ENCODE peak calls at places on chromosomes 7 and 10, in ten cellular contexts. C is esophagus squamous epithelium, T is HFF-Myc, P is mammary epithelial cell, V is choroid plexus epithelial cell, G is H1, B is right atrium auricular region, R is ascending aorta, H is bronchial epithelial cell, U is lower lobe of right lung. J is an unnamed sample.

GRCh38 chr7:130641497-130641896 is 27.1 kb downstream of the COPG2 start:
- DNase-seq in C (no peak), T (no peak), P (no peak), V (no peak), G (no peak), B (no peak), R (no peak), H (no peak), U (no peak), J (no peak)

GRCh38 chr7:22728416-22729029 is 1.5 kb downstream of the IL6 start:
- DNase-seq in C (no peak), T (peak), P (peak), V (peak), G (no peak), B (no peak), R (no peak), H (peak), U (no peak), J (peak)

GRCh38 chr10:46223064-46223480 is 63.7 kb upstream of the ANTXRL start:
- DNase-seq in C (no peak), T (no peak), P (no peak), V (no peak), G (no peak), B (no peak), R (no peak), H (no peak), U (no peak), J (no peak)

GRCh38 chr7:101235522-101235921 is 2.1 kb downstream of the CLDN15 start:
- DNase-seq in C (no peak), T (no peak), P (no peak), V (no peak), G (no peak), B (no peak), R (no peak), H (no peak), U (no peak), J (no peak)

GRCh38 chr7:127980901-127981300 is 50.3 kb downstream of the LRRC4 start:
- DNase-seq in C (no peak), T (no peak), P (no peak), V (no peak), G (no peak), B (no peak), R (no peak), H (no peak), U (no peak), J (no peak)

GRCh38 chr10:131617113-131617877 is 283.5 kb upstream of the PPP2R2D start:
- DNase-seq in C (no peak), T (no peak), P (no peak), V (no peak), G (no peak), B (no peak), R (no peak), H (no peak), U (no peak), J (no peak)

GRCh38 chr7:38317457-38318037 is 44.1 kb upstream of the TARP start:
- DNase-seq in C (no peak), T (no peak), P (no peak), V (no peak), G (no peak), B (no peak), R (no peak), H (no peak), U (no peak), J (no peak)

GRCh38 chr7:63900394-63901203 is 98.0 kb upstream of the ZNF722 start:
- DNase-seq in C (peak), T (no peak), P (no peak), V (no peak), G (no peak), B (peak), R (peak), H (peak), U (peak), J (no peak)

GRCh38 chr7:43791-44540 is 148.4 kb upstream of the FAM20C start:
- DNase-seq in C (no peak), T (no peak), P (no peak), V (no peak), G (no peak), B (peak), R (peak), H (no peak), U (peak), J (no peak)

GRCh38 chr7:46534593-46535271 is 613.7 kb upstream of the IGFBP3 start:
- DNase-seq in C (no peak), T (no peak), P (no peak), V (peak), G (peak), B (no peak), R (no peak), H (no peak), U (no peak), J (peak)

GRCh38 chr10:61970182-61971015 is 68.9 kb downstream of the ARID5B start:
- DNase-seq in C (no peak), T (no peak), P (no peak), V (peak), G (no peak), B (no peak), R (no peak), H (no peak), U (no peak), J (no peak)

GRCh38 chr7:5615190-5616070 is 166.0 kb downstream of the RNF216 start:
- DNase-seq in C (no peak), T (no peak), P (peak), V (no peak), G (no peak), B (no peak), R (no peak), H (peak), U (no peak), J (no peak)

GRCh38 chr10:43265799-43266721 is 805 bp downstream of the RASGEF1A start:
- DNase-seq in C (no peak), T (no peak), P (peak), V (no peak), G (no peak), B (peak), R (no peak), H (no peak), U (peak), J (no peak)

GRCh38 chr10:70751991-70752390 is 33.2 kb downstream of the TBATA start:
- DNase-seq in C (no peak), T (no peak), P (no peak), V (no peak), G (no peak), B (no peak), R (no peak), H (no peak), U (no peak), J (no peak)

GRCh38 chr7:3037259-3037658 is 6.4 kb downstream of the CARD11 start:
- DNase-seq in C (no peak), T (no peak), P (no peak), V (no peak), G (no peak), B (no peak), R (no peak), H (no peak), U (no peak), J (no peak)

GRCh38 chr10:32377458-32378370 is 30.8 kb upstream of the EPC1 start:
- DNase-seq in C (no peak), T (no peak), P (peak), V (peak), G (no peak), B (no peak), R (no peak), H (peak), U (no peak), J (peak)

GRCh38 chr7:73595358-73595757 is 17.0 kb upstream of the TBL2 start:
- DNase-seq in C (no peak), T (no peak), P (no peak), V (no peak), G (no peak), B (no peak), R (no peak), H (no peak), U (no peak), J (no peak)

GRCh38 chr10:49161411-49161997 is 26.7 kb downstream of the TMEM273 start:
- DNase-seq in C (no peak), T (no peak), P (peak), V (peak), G (no peak), B (no peak), R (no peak), H (peak), U (no peak), J (peak)

GRCh38 chr10:62582804-62583208 is 208.6 kb downstream of the ZNF365 start:
- DNase-seq in C (no peak), T (peak), P (peak), V (peak), G (no peak), B (peak), R (peak), H (peak), U (peak), J (peak)

GRCh38 chr10:33703897-33704825 is 369.7 kb upstream of the NRP1 start:
- DNase-seq in C (no peak), T (peak), P (peak), V (peak), G (no peak), B (no peak), R (no peak), H (peak), U (no peak), J (peak)

GRCh38 chr7:33421384-33421783 is 292.0 kb downstream of the BBS9 start:
- DNase-seq in C (no peak), T (no peak), P (no peak), V (peak), G (no peak), B (no peak), R (no peak), H (peak), U (no peak), J (peak)

GRCh38 chr10:61097026-61097425 is 153.0 kb upstream of the RHOBTB1 start:
- DNase-seq in C (no peak), T (no peak), P (no peak), V (peak), G (no peak), B (no peak), R (no peak), H (no peak), U (no peak), J (no peak)

GRCh38 chr10:28719789-28720436 is 42.6 kb downstream of the BAMBI start:
- DNase-seq in C (no peak), T (no peak), P (no peak), V (peak), G (no peak), B (no peak), R (no peak), H (peak), U (no peak), J (peak)

GRCh38 chr10:28721318-28721717 is 44.0 kb downstream of the BAMBI start:
- DNase-seq in C (no peak), T (no peak), P (no peak), V (no peak), G (no peak), B (no peak), R (no peak), H (no peak), U (no peak), J (no peak)

GRCh38 chr10:28717659-28718201 is 40.4 kb downstream of the BAMBI start:
- DNase-seq in C (no peak), T (no peak), P (no peak), V (no peak), G (no peak), B (no peak), R (no peak), H (no peak), U (no peak), J (no peak)

GRCh38 chr10:28716748-28717147 is 39.4 kb downstream of the BAMBI start:
- DNase-seq in C (no peak), T (no peak), P (no peak), V (no peak), G (no peak), B (no peak), R (no peak), H (no peak), U (no peak), J (no peak)

GRCh38 chr10:28722065-28722803 is 44.9 kb downstream of the BAMBI start:
- DNase-seq in C (no peak), T (no peak), P (peak), V (peak), G (peak), B (peak), R (no peak), H (no peak), U (peak), J (peak)
- TF ChIP-seq CTCF in C (no peak), T (no peak), P (no peak), V (peak), G (no peak), B (no peak), R (no peak), H (no peak), U (no peak), J (no peak)

GRCh38 chr10:110398419-110399162 is 93.9 kb upstream of the SMNDC1 start:
- DNase-seq in C (peak), T (peak), P (peak), V (peak), G (no peak), B (peak), R (no peak), H (peak), U (peak), J (peak)
- H3K4me3 ChIP-seq in C (no peak), T (no peak), P (peak), V (no peak), G (no peak), B (no peak), R (no peak), H (no peak), U (no peak), J (no peak)

GRCh38 chr7:129498021-129498420 is 4.3 kb upstream of the SMKR1 start:
- DNase-seq in C (no peak), T (no peak), P (no peak), V (no peak), G (no peak), B (peak), R (no peak), H (no peak), U (no peak), J (no peak)

GRCh38 chr7:129503725-129504124 is 1.4 kb downstream of the SMKR1 start:
- DNase-seq in C (no peak), T (no peak), P (no peak), V (no peak), G (no peak), B (no peak), R (no peak), H (no peak), U (no peak), J (no peak)

GRCh38 chr7:129502708-129503685 is 666 bp downstream of the SMKR1 start:
- DNase-seq in C (no peak), T (no peak), P (no peak), V (no peak), G (no peak), B (peak), R (no peak), H (no peak), U (no peak), J (peak)

GRCh38 chr7:129499915-129500463 is 2.3 kb upstream of the SMKR1 start:
- DNase-seq in C (no peak), T (no peak), P (no peak), V (no peak), G (no peak), B (peak), R (no peak), H (no peak), U (no peak), J (no peak)

DNA sequence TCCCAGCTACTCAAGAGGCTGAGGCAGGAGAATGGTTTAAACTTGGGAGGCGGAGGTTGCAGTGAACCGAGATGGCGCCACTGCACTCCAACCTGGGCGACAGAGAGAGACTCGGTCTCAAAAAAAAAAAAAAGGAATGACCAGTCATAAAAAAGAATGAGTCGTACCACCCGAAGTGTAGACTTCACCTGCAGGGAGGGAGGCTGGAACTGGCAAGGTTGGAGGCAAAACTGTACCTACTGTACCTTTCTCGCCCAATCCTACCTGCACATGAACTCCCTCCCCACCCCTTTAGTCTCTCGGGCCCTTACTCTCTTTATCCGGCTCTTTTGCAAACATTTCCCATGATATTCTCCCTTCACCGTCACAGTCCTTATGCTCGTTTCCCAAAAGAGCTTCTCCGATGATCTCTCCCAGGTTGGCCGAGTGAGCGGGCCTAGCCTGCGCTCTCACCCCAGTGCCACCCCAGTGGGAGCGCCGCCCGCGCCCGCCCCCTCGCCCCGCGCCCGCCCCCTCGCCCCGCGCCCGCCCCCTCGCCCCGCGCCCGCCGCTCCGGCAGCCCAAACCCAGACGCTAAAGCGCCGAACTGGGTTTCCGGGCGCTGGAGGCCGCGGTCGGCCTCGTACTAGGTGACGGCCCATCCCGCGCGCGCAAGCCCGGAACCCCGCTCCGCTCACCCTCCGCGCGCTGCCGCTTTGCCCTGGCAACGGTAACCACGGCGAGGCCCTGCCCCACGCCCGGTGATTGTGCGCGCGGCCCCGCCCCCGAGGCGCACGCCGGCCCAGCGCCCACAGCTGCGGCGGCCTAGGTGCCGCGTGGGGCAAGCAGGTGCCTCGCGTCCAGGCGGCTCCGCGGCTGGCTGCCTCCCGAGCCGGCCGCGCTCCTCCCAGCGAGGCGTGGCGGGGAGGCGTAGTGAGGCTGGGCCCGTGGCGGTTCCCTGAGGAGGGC is at the start of gene SMKR1:
- DNase-seq in C (peak), T (no peak), P (peak), V (peak), G (no peak), B (peak), R (no peak), H (peak), U (peak), J (peak)
- TF ChIP-seq CTCF in C (no peak), T (no peak), P (no peak), V (no peak), G (no peak), B (no peak), R (no peak), H (no peak), U (no peak), J (no peak)

GRCh38 chr7:47905071-47905920 is 43.0 kb downstream of the PKD1L1 start:
- DNase-seq in C (no peak), T (no peak), P (no peak), V (peak), G (no peak), B (no peak), R (no peak), H (no peak), U (no peak), J (no peak)

GRCh38 chr7:47896809-47897423 is 51.4 kb downstream of the PKD1L1 start:
- DNase-seq in C (no peak), T (no peak), P (no peak), V (no peak), G (no peak), B (no peak), R (no peak), H (no peak), U (no peak), J (no peak)

GRCh38 chr7:47902013-47902412 is 46.3 kb downstream of the PKD1L1 start:
- DNase-seq in C (no peak), T (no peak), P (no peak), V (no peak), G (no peak), B (no peak), R (no peak), H (no peak), U (no peak), J (no peak)

GRCh38 chr7:47897831-47898230 is 50.4 kb downstream of the PKD1L1 start:
- DNase-seq in C (no peak), T (no peak), P (no peak), V (no peak), G (no peak), B (no peak), R (no peak), H (no peak), U (no peak), J (no peak)

GRCh38 chr7:47901542-47901941 is 46.7 kb downstream of the PKD1L1 start:
- DNase-seq in C (no peak), T (no peak), P (no peak), V (peak), G (no peak), B (no peak), R (no peak), H (no peak), U (no peak), J (peak)
- H3K4me3 ChIP-seq in C (no peak), T (no peak), P (no peak), V (no peak), G (no peak), B (no peak), R (no peak), H (no peak), U (no peak), J (no peak)

GRCh38 chr10:28939352-28940157 is 262.2 kb downstream of the BAMBI start:
- DNase-seq in C (no peak), T (no peak), P (no peak), V (peak), G (peak), B (peak), R (no peak), H (peak), U (peak), J (no peak)
- TF ChIP-seq CTCF in C (no peak), T (peak), P (no peak), V (peak), G (peak), B (peak), R (peak), H (peak), U (no peak), J (no peak)

GRCh38 chr7:55550010-55550409 is 22.3 kb downstream of the VOPP1 start:
- DNase-seq in C (no peak), T (no peak), P (no peak), V (no peak), G (no peak), B (no peak), R (no peak), H (no peak), U (no peak), J (no peak)

GRCh38 chr7:55554055-55554454 is 18.2 kb downstream of the VOPP1 start:
- DNase-seq in C (no peak), T (no peak), P (no peak), V (no peak), G (no peak), B (no peak), R (no peak), H (no peak), U (no peak), J (no peak)

GRCh38 chr7:55550838-55551537 is 21.3 kb downstream of the VOPP1 start:
- DNase-seq in C (no peak), T (no peak), P (no peak), V (no peak), G (no peak), B (no peak), R (no peak), H (no peak), U (no peak), J (no peak)

GRCh38 chr7:55553087-55553345 is 19.3 kb downstream of the VOPP1 start:
- DNase-seq in C (no peak), T (no peak), P (no peak), V (no peak), G (no peak), B (no peak), R (no peak), H (no peak), U (no peak), J (no peak)

GRCh38 chr7:55552320-55553086 is 19.8 kb downstream of the VOPP1 start:
- DNase-seq in C (no peak), T (no peak), P (no peak), V (peak), G (no peak), B (no peak), R (peak), H (peak), U (no peak), J (peak)
- H3K4me3 ChIP-seq in C (peak), T (no peak), P (no peak), V (peak), G (no peak), B (no peak), R (peak), H (no peak), U (no peak), J (no peak)

GRCh38 chr7:124724516-124725192 is 40.9 kb downstream of the GPR37 start:
- DNase-seq in C (no peak), T (no peak), P (no peak), V (no peak), G (no peak), B (no peak), R (no peak), H (no peak), U (no peak), J (no peak)
- TF ChIP-seq CTCF in C (no peak), T (no peak), P (no peak), V (no peak), G (no peak), B (no peak), R (no peak), H (no peak), U (no peak), J (no peak)

GRCh38 chr7:140653319-140654108 is 12.9 kb upstream of the DENND2A start:
- DNase-seq in C (no peak), T (peak), P (peak), V (peak), G (no peak), B (no peak), R (no peak), H (peak), U (no peak), J (peak)

GRCh38 chr7:140656548-140657515 is 15.9 kb upstream of the ADCK2 start:
- DNase-seq in C (no peak), T (no peak), P (peak), V (peak), G (no peak), B (no peak), R (no peak), H (peak), U (peak), J (peak)

GRCh38 chr7:140654109-140654387 is 13.4 kb upstream of the DENND2A start:
- DNase-seq in C (no peak), T (no peak), P (no peak), V (no peak), G (no peak), B (no peak), R (no peak), H (no peak), U (no peak), J (no peak)

GRCh38 chr7:140654661-140655060 is 14.0 kb upstream of the DENND2A start:
- DNase-seq in C (no peak), T (no peak), P (no peak), V (no peak), G (no peak), B (no peak), R (no peak), H (no peak), U (no peak), J (no peak)

GRCh38 chr7:140655511-140656408 is 15.1 kb upstream of the DENND2A start:
- DNase-seq in C (no peak), T (no peak), P (no peak), V (no peak), G (no peak), B (no peak), R (no peak), H (no peak), U (no peak), J (no peak)
- H3K4me3 ChIP-seq in C (peak), T (no peak), P (no peak), V (no peak), G (no peak), B (no peak), R (peak), H (no peak), U (no peak), J (no peak)